ENCODE peak calls at places on chromosomes 7 and 10, in eight cellular contexts. B, N, I, L, O, F, Y and T are unnamed samples.

GRCh38 chr7:20200361-20200760 is 16.8 kb downstream of the MACC1 start:
- DNase-seq in B (no peak), L (no peak), F (peak), N (no peak), I (no peak), Y (no peak), O (no peak), T (no peak)

GRCh38 chr10:122786269-122786668 is 59.4 kb downstream of the CUZD1 start:
- DNase-seq in I (peak), F (peak), N (no peak), L (no peak), Y (no peak), O (peak), B (no peak), T (peak)

GRCh38 chr10:71077796-71078453 is 134.4 kb upstream of the UNC5B start:
- DNase-seq in O (no peak), L (peak), N (peak), B (no peak), F (no peak), I (no peak), Y (no peak), T (no peak)

GRCh38 chr10:71864861-71865473 is 13.9 kb upstream of the PSAP start:
- DNase-seq in L (no peak), Y (no peak), O (peak), F (peak), B (no peak), I (peak), N (no peak), T (peak)

GRCh38 chr10:46547331-46547880 is 9.1 kb downstream of the GPRIN2 start:
- DNase-seq in N (peak), F (no peak), I (no peak), B (no peak), O (no peak), Y (peak), L (peak), T (no peak)

GRCh38 chr10:18308600-18308999 is 168.4 kb downstream of the CACNB2 start:
- DNase-seq in O (no peak), I (peak), F (no peak), L (no peak), Y (no peak), B (no peak), N (peak), T (no peak)

GRCh38 chr10:72096115-72097000 is 8.0 kb upstream of the SPOCK2 start:
- DNase-seq in O (peak), Y (no peak), F (no peak), L (peak), N (no peak), I (peak), B (no peak), T (peak)

GRCh38 chr7:131015131-131015954 is 281.3 kb upstream of the KLF14 start:
- DNase-seq in F (peak), L (no peak), Y (no peak), B (no peak), O (peak), I (peak), N (no peak), T (peak)

GRCh38 chr10:104330168-104331117 is 7.8 kb downstream of the ITPRIP start:
- DNase-seq in B (peak), L (peak), I (peak), Y (peak), O (peak), F (peak), N (peak), T (peak)

GRCh38 chr7:150937848-150938561 is 40.1 kb downstream of the KCNH2 start:
- DNase-seq in N (no peak), L (no peak), B (no peak), I (peak), Y (no peak), O (no peak), F (peak), T (peak)

GRCh38 chr7:22561895-22562593 is 62.1 kb upstream of the STEAP1B start:
- DNase-seq in F (no peak), L (no peak), Y (no peak), N (no peak), I (no peak), B (no peak), O (peak), T (peak)

GRCh38 chr7:152543801-152544200 is 108.0 kb upstream of the KMT2C start:
- DNase-seq in F (no peak), Y (no peak), L (peak), O (no peak), N (no peak), I (peak), B (no peak), T (no peak)
- H3K4me3 ChIP-seq in F (no peak), Y (no peak), L (no peak), O (no peak), N (no peak), I (no peak), B (no peak), T (no peak)

GRCh38 chr7:117715784-117716445 is 157.3 kb downstream of the CTTNBP2 start:
- DNase-seq in N (no peak), L (peak), F (peak), B (no peak), I (peak), Y (no peak), O (peak), T (peak)
- TF ChIP-seq CTCF in N (no peak), L (peak), F (peak), B (no peak), I (peak), Y (peak), O (peak), T (peak)

GRCh38 chr10:55820478-55820877 is 540.6 kb downstream of the ZWINT start:
- DNase-seq in O (no peak), N (no peak), I (no peak), F (no peak), L (no peak), Y (no peak), B (no peak), T (no peak)
- H3K4me3 ChIP-seq in O (no peak), N (no peak), I (no peak), F (no peak), L (no peak), Y (no peak), B (no peak), T (no peak)

DNA sequence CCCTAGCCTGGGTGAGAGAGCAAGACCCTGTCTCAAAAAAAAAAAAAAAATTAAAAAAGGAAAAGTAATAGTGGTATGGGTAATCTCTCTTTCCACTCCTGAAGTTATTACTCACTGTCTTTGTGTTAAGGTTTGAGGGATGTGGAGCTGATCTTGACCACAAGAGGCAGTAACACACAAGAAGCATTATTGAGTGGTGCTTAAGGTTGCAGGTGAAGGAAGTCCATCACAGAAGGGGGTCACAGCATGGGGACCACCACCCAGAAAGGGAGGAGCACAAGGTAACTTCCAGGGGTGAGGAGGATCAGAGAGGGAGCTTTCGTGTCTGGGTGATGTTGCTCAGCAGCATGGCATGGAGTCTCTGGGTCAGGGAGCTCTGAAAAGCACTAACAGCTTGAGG is 100.2 kb upstream of the DNAJC1 start:
- DNase-seq in L (no peak), F (peak), N (no peak), Y (no peak), B (no peak), I (peak), O (no peak), T (no peak)
- TF ChIP-seq CTCF in L (no peak), F (peak), N (no peak), Y (peak), B (no peak), I (peak), O (peak), T (peak)

GRCh38 chr10:22666287-22667092 is 47.9 kb downstream of the PIP4K2A start:
- DNase-seq in N (no peak), Y (no peak), L (no peak), O (peak), F (peak), B (no peak), I (no peak), T (peak)
- H3K4me3 ChIP-seq in N (no peak), Y (no peak), L (no peak), O (no peak), F (no peak), B (no peak), I (no peak), T (no peak)